ENCODE peak calls at places on chromosomes 2 and 18, in four cellular contexts. One of them, this sample, is unnamed.

GRCh38 chr18:9756566-9757470 is 48.7 kb downstream of the RAB31 start:
- DNase-seq in hypothalamus: no peak
- DNase-seq in activated CD8-positive, alpha-beta memory T cell treated with anti-CD3 and anti-CD28 coated beads, Interleukin-2, amount 50 U/mL, for 48 hours: no peak
- DNase-seq in neural crest cell: no peak
- DNase-seq in this sample: no peak

GRCh38 chr2:234887277-234887676 is 64.5 kb upstream of the SH3BP4 start:
- DNase-seq in activated CD8-positive, alpha-beta memory T cell treated with anti-CD3 and anti-CD28 coated beads, Interleukin-2, amount 50 U/mL, for 48 hours: no peak
- DNase-seq in neural crest cell: no peak
- DNase-seq in hypothalamus: no peak
- DNase-seq in this sample: no peak

GRCh38 chr2:119028327-119029174 is 86.6 kb downstream of the MARCO start:
- DNase-seq in activated CD8-positive, alpha-beta memory T cell treated with anti-CD3 and anti-CD28 coated beads, Interleukin-2, amount 50 U/mL, for 48 hours: no peak
- DNase-seq in neural crest cell: peak; percentile 25
- DNase-seq in hypothalamus: no peak
- DNase-seq in this sample: no peak

GRCh38 chr2:73243884-73244570 is 9.9 kb downstream of the CCT7 start:
- DNase-seq in hypothalamus: no peak
- DNase-seq in activated CD8-positive, alpha-beta memory T cell treated with anti-CD3 and anti-CD28 coated beads, Interleukin-2, amount 50 U/mL, for 48 hours: no peak
- DNase-seq in neural crest cell: no peak
- DNase-seq in this sample: peak; percentile 87

GRCh38 chr18:13696961-13697360 is 29.4 kb downstream of the FAM210A start:
- DNase-seq in activated CD8-positive, alpha-beta memory T cell treated with anti-CD3 and anti-CD28 coated beads, Interleukin-2, amount 50 U/mL, for 48 hours: no peak
- DNase-seq in hypothalamus: no peak
- DNase-seq in neural crest cell: no peak
- DNase-seq in this sample: no peak

GRCh38 chr2:219490186-219490585 is 8.5 kb upstream of the GMPPA start:
- DNase-seq in hypothalamus: no peak
- DNase-seq in neural crest cell: no peak
- DNase-seq in activated CD8-positive, alpha-beta memory T cell treated with anti-CD3 and anti-CD28 coated beads, Interleukin-2, amount 50 U/mL, for 48 hours: no peak
- DNase-seq in this sample: no peak

GRCh38 chr18:6284300-6284699 is 130.4 kb downstream of the L3MBTL4 start:
- DNase-seq in neural crest cell: no peak
- DNase-seq in hypothalamus: no peak
- DNase-seq in activated CD8-positive, alpha-beta memory T cell treated with anti-CD3 and anti-CD28 coated beads, Interleukin-2, amount 50 U/mL, for 48 hours: no peak
- DNase-seq in this sample: no peak

GRCh38 chr2:99865818-99866676 is 276.3 kb downstream of the AFF3 start:
- DNase-seq in activated CD8-positive, alpha-beta memory T cell treated with anti-CD3 and anti-CD28 coated beads, Interleukin-2, amount 50 U/mL, for 48 hours: no peak
- DNase-seq in neural crest cell: no peak
- DNase-seq in hypothalamus: no peak
- DNase-seq in this sample: no peak

GRCh38 chr2:200471324-200471848 is 38.5 kb downstream of the KCTD18 start:
- DNase-seq in hypothalamus: peak; percentile 23
- DNase-seq in activated CD8-positive, alpha-beta memory T cell treated with anti-CD3 and anti-CD28 coated beads, Interleukin-2, amount 50 U/mL, for 48 hours: no peak
- DNase-seq in neural crest cell: no peak
- DNase-seq in this sample: no peak

GRCh38 chr18:46474487-46475366 is 182.3 kb downstream of the LOXHD1 start:
- DNase-seq in neural crest cell: no peak
- DNase-seq in activated CD8-positive, alpha-beta memory T cell treated with anti-CD3 and anti-CD28 coated beads, Interleukin-2, amount 50 U/mL, for 48 hours: no peak
- DNase-seq in hypothalamus: no peak
- DNase-seq in this sample: no peak

GRCh38 chr2:8550932-8551621 is 130.8 kb upstream of the ID2 start:
- DNase-seq in activated CD8-positive, alpha-beta memory T cell treated with anti-CD3 and anti-CD28 coated beads, Interleukin-2, amount 50 U/mL, for 48 hours: peak; percentile 47
- DNase-seq in hypothalamus: no peak
- DNase-seq in neural crest cell: no peak
- DNase-seq in this sample: no peak

GRCh38 chr2:167190053-167190452 is 301.8 kb downstream of the XIRP2 start:
- DNase-seq in neural crest cell: no peak
- DNase-seq in activated CD8-positive, alpha-beta memory T cell treated with anti-CD3 and anti-CD28 coated beads, Interleukin-2, amount 50 U/mL, for 48 hours: no peak
- DNase-seq in hypothalamus: no peak
- DNase-seq in this sample: no peak